ENCODE peak calls at places on chromosomes 4 and X, in nine cellular contexts. D, Z, A, N, W, G, B, L and U are unnamed samples.

GRCh38 chr4:143700060-143700419 is 435 bp downstream of the FREM3 start:
- DNase-seq in D (no peak), W (peak), Z (no peak), B (peak), L (no peak), N (no peak), G (no peak), A (no peak), U (no peak)

GRCh38 chr4:36292551-36293188 is 11.3 kb downstream of the DTHD1 start:
- DNase-seq in D (no peak), G (no peak), L (no peak), N (no peak), Z (no peak), B (no peak), W (no peak), A (no peak), U (no peak)

GRCh38 chrX:130895299-130895698 is 7.7 kb downstream of the ENOX2 start:
- DNase-seq in B (no peak), Z (no peak), L (no peak), A (no peak), N (no peak), W (no peak), D (no peak), G (no peak), U (peak)

GRCh38 chr4:77148081-77148480 is 8.9 kb upstream of the CCNG2 start:
- DNase-seq in B (no peak), Z (no peak), D (no peak), A (no peak), L (no peak), W (no peak), G (no peak), N (no peak), U (no peak)

GRCh38 chrX:20863649-20864048 is 510.6 kb upstream of the CNKSR2 start:
- DNase-seq in W (no peak), G (no peak), L (no peak), N (no peak), Z (no peak), D (no peak), B (no peak), A (no peak), U (no peak)

GRCh38 chr4:78734451-78735003 is 41.6 kb upstream of the BMP2K start:
- DNase-seq in N (no peak), Z (no peak), G (no peak), W (no peak), D (no peak), L (no peak), B (no peak), A (no peak), U (no peak)

GRCh38 chrX:15738686-15739016 is 581 bp downstream of the CA5B start:
- DNase-seq in W (no peak), L (no peak), D (no peak), B (no peak), A (no peak), N (no peak), Z (no peak), G (no peak), U (no peak)

GRCh38 chr4:6641164-6641970 is 882 bp downstream of the MRFAP1 start:
- DNase-seq in B (peak), W (peak), Z (no peak), L (peak), N (no peak), G (peak), A (peak), D (peak), U (peak)

GRCh38 chr4:1297023-1297395 is 7.3 kb downstream of the MAEA start:
- DNase-seq in D (no peak), L (no peak), N (no peak), A (no peak), W (peak), G (no peak), Z (no peak), B (no peak), U (no peak)

GRCh38 chrX:64093761-64094160 is 111.7 kb downstream of the AMER1 start:
- DNase-seq in G (no peak), W (no peak), L (no peak), N (no peak), A (no peak), B (peak), Z (no peak), D (peak), U (peak)